ENCODE peak calls at places on chromosomes 5 and 9, in six cellular contexts. V is endothelial cell of umbilical vein, G is stomach, Y is HepG2, K is GM12891, M is suprapubic skin. P is an unnamed sample.

GRCh38 chr9:131728961-131729360 is 10.9 kb downstream of the RAPGEF1 start:
- DNase-seq in V (peak; percentile 39), G (no peak), Y (no peak), K (no peak), M (no peak), P (no peak)

GRCh38 chr9:92911496-92912475 is 33.9 kb upstream of the ZNF484 start:
- DNase-seq in V (no peak), G (no peak), Y (peak; percentile 7), K (no peak), M (no peak), P (no peak)

GRCh38 chr9:115122937-115123336 is 5.0 kb upstream of the TNC start:
- DNase-seq in V (no peak), G (no peak), Y (no peak), K (no peak), M (no peak), P (no peak)

GRCh38 chr9:113516840-113517577 is 53.5 kb downstream of the RGS3 start:
- DNase-seq in V (no peak), G (peak; percentile 36), Y (no peak), K (peak; percentile 63), M (no peak), P (no peak)

GRCh38 chr9:130064621-130065020 is 10.9 kb downstream of the GPR107 start:
- DNase-seq in V (no peak), G (no peak), Y (no peak), K (no peak), M (no peak), P (no peak)

GRCh38 chr9:15248596-15248995 is 58.4 kb downstream of the TTC39B start:
- DNase-seq in V (no peak), G (no peak), Y (no peak), K (no peak), M (no peak), P (no peak)

GRCh38 chr9:85212887-85213286 is 528.9 kb downstream of the AGTPBP1 start:
- DNase-seq in V (peak; percentile 71), G (no peak), Y (no peak), K (no peak), M (no peak), P (no peak)

GRCh38 chr5:10229306-10230048 is 20.2 kb downstream of the ATPSCKMT start:
- DNase-seq in V (no peak), G (no peak), Y (no peak), K (no peak), M (no peak), P (no peak)

GRCh38 chr9:128374221-128374675 is 3.1 kb downstream of the URM1 start:
- DNase-seq in V (no peak), G (no peak), Y (no peak), K (no peak), M (no peak), P (no peak)

GRCh38 chr5:64693636-64694035 is 3.3 kb downstream of the SHISAL2B start:
- DNase-seq in V (no peak), G (no peak), Y (no peak), K (no peak), M (no peak), P (no peak)

GRCh38 chr9:89482056-89482784 is 15.7 kb downstream of the SEMA4D start:
- DNase-seq in V (no peak), G (no peak), Y (no peak), K (no peak), M (no peak), P (no peak)

GRCh38 chr5:151156732-151157402 is 712 bp downstream of the ANXA6 start:
- DNase-seq in V (peak; percentile 19), G (no peak), Y (no peak), K (peak; percentile 44), M (no peak), P (no peak)

GRCh38 chr9:70802758-70803436 is 318.5 kb downstream of the TRPM3 start:
- DNase-seq in V (no peak), G (no peak), Y (no peak), K (no peak), M (no peak), P (no peak)

GRCh38 chr9:88922091-88922490 is 69.2 kb upstream of the S1PR3 start:
- DNase-seq in V (no peak), G (no peak), Y (no peak), K (no peak), M (no peak), P (no peak)

GRCh38 chr5:72463499-72464052 is 43.6 kb downstream of the ZNF366 start:
- DNase-seq in V (peak; percentile 69), G (no peak), Y (no peak), K (no peak), M (no peak), P (no peak)

GRCh38 chr9:131676431-131676972 is 63.4 kb downstream of the RAPGEF1 start:
- DNase-seq in V (no peak), G (no peak), Y (no peak), K (no peak), M (no peak), P (peak; percentile 31)

GRCh38 chr5:143683459-143683858 is 128.5 kb upstream of the HMHB1 start:
- DNase-seq in V (no peak), G (no peak), Y (peak; percentile 50), K (no peak), M (no peak), P (no peak)

GRCh38 chr9:79154806-79155205 is 417.0 kb upstream of the TLE4 start:
- DNase-seq in V (peak; percentile 8), G (no peak), Y (no peak), K (no peak), M (no peak), P (no peak)

DNA sequence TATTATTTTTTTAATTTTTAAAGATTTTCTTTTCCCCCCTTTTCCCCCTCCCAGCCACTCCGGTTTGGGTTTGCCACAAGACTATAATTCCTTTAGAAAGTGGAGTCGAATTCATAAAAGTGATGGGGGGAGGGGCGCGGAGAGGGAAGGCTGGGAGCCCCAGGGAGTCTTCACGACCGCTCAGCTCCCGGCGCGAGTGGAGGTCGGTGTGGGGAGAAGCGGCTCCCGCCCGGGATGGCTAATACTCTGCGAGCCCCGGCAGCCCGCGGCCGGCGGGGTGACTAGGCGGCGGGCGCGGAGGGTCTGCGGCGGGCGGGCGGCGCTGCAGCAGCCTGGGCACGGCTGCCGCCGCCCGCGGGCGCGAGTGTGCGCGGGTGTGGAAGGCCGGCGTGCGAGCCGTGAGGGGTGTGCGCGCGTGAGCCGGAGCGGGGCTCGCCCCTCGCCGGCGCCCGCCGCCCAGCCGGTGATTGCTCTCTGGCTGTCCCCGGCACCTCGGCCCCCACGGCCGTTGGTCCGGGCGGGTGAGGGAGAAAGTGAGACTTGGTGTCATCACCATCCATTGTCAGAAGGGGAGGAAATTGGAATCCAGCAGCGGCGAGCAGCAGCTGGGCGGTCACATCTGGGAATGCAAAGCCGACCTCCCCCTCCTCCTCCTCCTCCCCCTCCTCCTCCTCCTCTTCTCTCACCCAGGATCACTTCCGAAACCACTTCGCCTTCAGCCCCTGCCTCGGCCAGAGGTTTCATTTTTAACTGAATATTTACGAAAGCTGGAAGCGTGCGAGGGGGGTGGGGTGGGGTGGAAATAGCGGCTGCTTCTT is at the start of gene PARP8:
- DNase-seq in V (no peak), G (peak; percentile 51), Y (no peak), K (peak; percentile 34), M (peak; percentile 72), P (no peak)
- TF ChIP-seq POLR2AphosphoS5 in V (no peak), G (no peak), Y (no peak), K (no peak), M (no peak), P (no peak)

DNA sequence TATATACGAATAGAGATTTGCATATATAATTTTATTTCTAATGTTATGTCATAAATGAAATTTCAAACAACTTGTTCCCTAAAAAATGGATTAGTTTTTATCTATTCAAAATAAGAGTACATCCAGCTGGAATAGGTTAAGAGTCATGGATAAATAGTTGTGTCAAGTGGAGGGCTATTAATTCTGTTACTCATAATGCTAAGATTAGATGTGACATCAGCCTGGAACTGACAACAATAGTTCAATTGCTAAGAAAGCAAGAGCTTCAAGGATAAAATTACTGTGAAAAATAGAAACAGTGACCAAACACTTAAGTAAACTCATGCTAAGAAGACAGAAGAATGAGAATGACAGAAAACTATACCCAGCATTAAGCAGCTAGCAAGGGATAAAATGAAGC is 92.2 kb upstream of the CDH9 start:
- DNase-seq in V (no peak), G (no peak), Y (no peak), K (no peak), M (no peak), P (no peak)
- TF ChIP-seq POLR2AphosphoS5 in V (no peak), G (no peak), Y (no peak), K (no peak), M (no peak), P (no peak)

DNA sequence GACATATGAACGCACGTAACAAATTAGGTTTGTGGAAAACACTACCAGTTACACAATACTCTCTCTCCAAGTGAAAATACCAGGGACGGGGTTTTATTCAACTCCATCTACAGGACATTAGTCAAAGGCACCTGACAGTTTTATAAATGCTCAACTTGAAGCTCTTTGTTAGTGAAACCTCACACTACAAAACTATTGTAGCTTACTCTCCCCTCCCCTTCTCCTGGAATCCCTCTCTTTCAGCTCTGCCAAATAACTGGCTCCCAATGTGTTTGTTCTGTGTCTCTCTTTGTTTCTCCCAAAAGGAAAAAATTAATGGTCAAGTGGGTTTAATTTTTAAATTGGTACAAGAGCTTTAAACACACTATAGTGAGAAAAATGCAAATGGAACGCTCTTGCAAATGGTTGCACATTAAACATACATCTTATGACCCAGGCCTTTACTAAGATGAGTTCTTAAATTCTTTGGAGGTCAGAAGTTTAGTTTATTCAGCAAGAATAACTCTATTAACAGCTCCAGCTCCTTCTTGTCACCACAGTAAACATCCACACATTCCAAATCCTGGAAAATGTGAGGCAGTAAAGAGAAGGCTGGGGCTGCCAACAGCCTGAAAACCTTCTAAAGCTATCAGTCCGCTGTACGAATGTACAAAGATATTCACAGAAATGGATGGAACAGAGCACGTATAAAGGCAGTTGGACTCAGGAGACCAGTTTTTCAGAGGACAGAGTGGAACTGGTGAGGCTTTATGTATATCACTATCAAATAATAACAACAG is 48.3 kb downstream of the ZNF608 start:
- DNase-seq in V (peak; percentile 34), G (no peak), Y (no peak), K (no peak), M (no peak), P (no peak)
- TF ChIP-seq POLR2AphosphoS5 in V (no peak), G (no peak), Y (no peak), K (no peak), M (no peak), P (no peak)

GRCh38 chr9:120842685-120843485 is at the start of gene PSMD5:
- DNase-seq in V (peak; percentile 99), G (peak; percentile 98), Y (peak; percentile 94), K (peak; percentile 97), M (peak; percentile 99), P (no peak)
- TF ChIP-seq POLR2AphosphoS5 in V (peak; percentile 94), G (peak; percentile 92), Y (peak; percentile 81), K (peak; percentile 95), M (peak; percentile 97), P (peak; percentile 96)

GRCh38 chr5:77864997-77865396 is 88.9 kb upstream of the TBCA start:
- DNase-seq in V (no peak), G (no peak), Y (no peak), K (no peak), M (no peak), P (no peak)
- TF ChIP-seq POLR2AphosphoS5 in V (no peak), G (no peak), Y (no peak), K (no peak), M (no peak), P (no peak)

GRCh38 chr5:111374380-111374779 is 138.0 kb downstream of the STARD4 start:
- DNase-seq in V (no peak), G (no peak), Y (no peak), K (no peak), M (no peak), P (no peak)
- TF ChIP-seq POLR2AphosphoS5 in V (no peak), G (no peak), Y (no peak), K (no peak), M (no peak), P (no peak)

P was measured in vagina.